ENCODE peak calls at places on chromosomes 5 and 9, in eight cellular contexts. L is CD4-positive, alpha-beta T cell; R is breast epithelium; X is GM06990; F is AG04450; V is activated naive CD8-positive, alpha-beta T cell treated with anti-CD3 and anti-CD28 coated beads, Interleukin-2, amount 50 U/mL, for 24 hours; P is activated CD4-positive, alpha-beta T cell treated with anti-CD3 and anti-CD28 coated beads for 36 hours; D is HEK293T. I is an unnamed sample.

GRCh38 chr5:67010684-67011409 is 185.8 kb downstream of the CD180 start:
- DNase-seq in D (no peak), X (no peak), F (peak), R (no peak), V (peak), L (no peak), P (peak), I (peak)

GRCh38 chr9:91515074-91515687 is 91.5 kb upstream of the NFIL3 start:
- DNase-seq in F (peak), X (peak), V (peak), D (peak), R (no peak), P (peak), L (no peak), I (no peak)

GRCh38 chr5:159581502-159582249 is 251.4 kb upstream of the IL12B start:
- DNase-seq in V (no peak), P (no peak), X (no peak), R (no peak), D (no peak), F (peak), L (no peak), I (no peak)

GRCh38 chr9:95017661-95018060 is 291.2 kb downstream of the AOPEP start:
- DNase-seq in P (no peak), L (no peak), V (no peak), F (no peak), R (no peak), X (no peak), D (no peak), I (no peak)

GRCh38 chr5:77893225-77893860 is 117.2 kb upstream of the TBCA start:
- DNase-seq in F (peak), D (no peak), X (no peak), R (no peak), V (no peak), L (no peak), P (peak), I (no peak)

GRCh38 chr5:73256462-73257260 is 83.7 kb downstream of the TMEM174 start:
- DNase-seq in V (no peak), R (no peak), X (no peak), P (no peak), L (no peak), D (no peak), F (no peak), I (no peak)

GRCh38 chr9:96048116-96048953 is 172.8 kb downstream of the ERCC6L2 start:
- DNase-seq in P (peak), D (no peak), X (no peak), F (no peak), R (no peak), L (no peak), V (peak), I (no peak)

GRCh38 chr5:113450366-113451328 is 15.9 kb upstream of the TSSK1B start:
- DNase-seq in L (no peak), R (no peak), V (no peak), D (no peak), P (no peak), F (peak), X (no peak), I (no peak)

GRCh38 chr5:149917073-149917676 is 27.4 kb downstream of the PDE6A start:
- DNase-seq in L (no peak), P (no peak), D (no peak), F (no peak), V (no peak), X (no peak), R (no peak), I (no peak)

GRCh38 chr5:31990296-31990695 is 183.8 kb downstream of the GOLPH3 start:
- DNase-seq in V (no peak), R (no peak), F (no peak), P (no peak), L (no peak), D (no peak), X (no peak), I (no peak)

GRCh38 chr5:74342948-74343682 is 297.4 kb downstream of the ENC1 start:
- DNase-seq in L (no peak), F (no peak), D (no peak), R (no peak), X (no peak), V (no peak), P (no peak), I (no peak)

GRCh38 chr9:77946969-77947368 is 84.6 kb downstream of the GNAQ start:
- DNase-seq in P (no peak), X (no peak), V (no peak), R (no peak), F (no peak), D (no peak), L (no peak), I (no peak)

GRCh38 chr9:110575169-110575568 is 4.4 kb downstream of the SVEP1 start:
- DNase-seq in L (no peak), V (no peak), X (no peak), P (no peak), D (no peak), F (no peak), R (no peak), I (no peak)

GRCh38 chr5:137753227-137753985 is 757 bp downstream of the HNRNPA0 start:
- DNase-seq in L (peak), V (peak), P (peak), R (no peak), X (no peak), F (no peak), D (peak), I (peak)

GRCh38 chr5:124675921-124676846 is 70.3 kb downstream of the ZNF608 start:
- DNase-seq in F (no peak), R (no peak), V (no peak), L (no peak), P (no peak), X (no peak), D (no peak), I (no peak)

GRCh38 chr5:57435701-57436134 is 46.9 kb downstream of the ACTBL2 start:
- DNase-seq in X (no peak), R (no peak), D (no peak), V (no peak), F (peak), L (no peak), P (no peak), I (no peak)

GRCh38 chr5:131082034-131082550 is 83.0 kb downstream of the HINT1 start:
- DNase-seq in X (no peak), R (no peak), F (no peak), V (no peak), P (no peak), L (no peak), D (no peak), I (no peak)

GRCh38 chr9:137077010-137077747 is at the start of gene UAP1L1:
- DNase-seq in P (peak), F (no peak), L (no peak), R (no peak), D (peak), V (peak), X (peak), I (peak)

GRCh38 chr9:98687911-98688310 is 20.8 kb downstream of the GABBR2 start:
- DNase-seq in D (no peak), P (no peak), L (no peak), V (no peak), X (no peak), F (no peak), R (no peak), I (no peak)

GRCh38 chr9:14793389-14793788 is 70.9 kb upstream of the CER1 start:
- DNase-seq in X (no peak), P (no peak), L (no peak), V (no peak), F (no peak), R (no peak), D (no peak), I (no peak)

GRCh38 chr5:56815657-56816545 is 552 bp downstream of the MAP3K1 start:
- DNase-seq in R (peak), V (peak), L (peak), P (peak), X (peak), D (no peak), F (no peak), I (no peak)

GRCh38 chr5:142023836-142024235 is 11.0 kb upstream of the GNPDA1 start:
- DNase-seq in F (no peak), L (no peak), R (no peak), D (no peak), X (no peak), V (no peak), P (no peak), I (no peak)

GRCh38 chr5:27093296-27093695 is 54.9 kb upstream of the CDH9 start:
- DNase-seq in P (no peak), L (no peak), R (no peak), V (no peak), D (no peak), X (no peak), F (no peak), I (no peak)

GRCh38 chr9:112535811-112536210 is 49.2 kb downstream of the KIAA1958 start:
- DNase-seq in X (no peak), R (no peak), V (no peak), L (no peak), P (no peak), D (no peak), F (no peak), I (no peak)

GRCh38 chr5:123610665-123611406 is 98.9 kb downstream of the CSNK1G3 start:
- DNase-seq in V (peak), X (peak), F (peak), P (peak), R (no peak), D (peak), L (no peak), I (no peak)

GRCh38 chr5:33313150-33313549 is 127.6 kb upstream of the TARS1 start:
- DNase-seq in R (no peak), P (no peak), X (no peak), L (no peak), V (no peak), D (no peak), F (peak), I (no peak)

GRCh38 chr9:109918359-109919163 is 138.6 kb downstream of the PALM2AKAP2 start:
- DNase-seq in V (peak), D (no peak), L (no peak), P (peak), R (no peak), F (no peak), X (peak), I (no peak)

GRCh38 chr9:127539259-127539981 is 72.7 kb upstream of the STXBP1 start:
- DNase-seq in P (no peak), D (no peak), F (no peak), R (no peak), V (no peak), X (no peak), L (no peak), I (no peak)

I was measured in cardiac septum.